ENCODE peak calls at places on chromosomes 3 and 15, in five cellular contexts. X, Y, D, H and G are unnamed samples.

GRCh38 chr3:126524429-126524988 is 554 bp downstream of the CHST13 start:
- DNase-seq in D (peak), H (no peak), Y (no peak), X (no peak), G (no peak)

GRCh38 chr3:66553714-66554113 is 52.9 kb upstream of the LRIG1 start:
- DNase-seq in Y (no peak), D (no peak), X (no peak), H (no peak), G (no peak)

GRCh38 chr3:134795776-134796312 is 784 bp downstream of the EPHB1 start:
- DNase-seq in X (no peak), D (no peak), Y (peak), H (no peak), G (no peak)

GRCh38 chr15:75982468-75982867 is 29.8 kb downstream of the NRG4 start:
- DNase-seq in D (no peak), Y (no peak), X (no peak), H (no peak), G (no peak)

GRCh38 chr3:157782236-157782635 is 279.0 kb upstream of the VEPH1 start:
- DNase-seq in X (no peak), H (no peak), Y (no peak), D (no peak), G (no peak)

GRCh38 chr3:31167666-31168065 is 273.2 kb upstream of the GADL1 start:
- DNase-seq in Y (peak), H (no peak), X (peak), D (no peak), G (no peak)

GRCh38 chr3:165624761-165625160 is 212.5 kb downstream of the BCHE start:
- DNase-seq in D (no peak), Y (peak), X (no peak), H (no peak), G (no peak)

GRCh38 chr3:108406661-108407206 is 103.7 kb downstream of the MYH15 start:
- DNase-seq in Y (peak), H (peak), D (peak), X (peak), G (peak)

GRCh38 chr15:25947336-25948080 is 84.4 kb upstream of the ATP10A start:
- DNase-seq in Y (no peak), D (no peak), H (no peak), X (peak), G (peak)

GRCh38 chr3:140376136-140376889 is 301.6 kb upstream of the TRIM42 start:
- DNase-seq in X (no peak), D (no peak), Y (no peak), H (no peak), G (no peak)

GRCh38 chr3:197216169-197216860 is 82.1 kb downstream of the DLG1 start:
- DNase-seq in H (no peak), D (no peak), Y (peak), X (peak), G (no peak)

GRCh38 chr3:25781145-25781757 is 2.0 kb downstream of the NGLY1 start:
- DNase-seq in H (no peak), D (no peak), X (no peak), Y (no peak), G (no peak)

GRCh38 chr15:65409284-65409631 is 13.5 kb downstream of the IGDCC4 start:
- DNase-seq in H (peak), X (peak), D (peak), Y (peak), G (no peak)

GRCh38 chr3:15081960-15082664 is 16.8 kb downstream of the RBSN start:
- DNase-seq in D (no peak), X (peak), H (no peak), Y (peak), G (no peak)

GRCh38 chr15:93037341-93038063 is 51.5 kb downstream of the RGMA start:
- DNase-seq in D (no peak), X (no peak), H (no peak), Y (peak), G (no peak)

GRCh38 chr3:64530434-64531049 is 157.3 kb downstream of the ADAMTS9 start:
- DNase-seq in Y (peak), X (peak), H (no peak), D (peak), G (peak)

GRCh38 chr3:172380632-172381031 is 67.6 kb downstream of the GHSR start:
- DNase-seq in Y (no peak), X (no peak), D (no peak), H (no peak), G (no peak)

GRCh38 chr3:172383306-172383796 is 64.9 kb downstream of the GHSR start:
- DNase-seq in H (peak), D (no peak), Y (no peak), X (no peak), G (no peak)

DNA sequence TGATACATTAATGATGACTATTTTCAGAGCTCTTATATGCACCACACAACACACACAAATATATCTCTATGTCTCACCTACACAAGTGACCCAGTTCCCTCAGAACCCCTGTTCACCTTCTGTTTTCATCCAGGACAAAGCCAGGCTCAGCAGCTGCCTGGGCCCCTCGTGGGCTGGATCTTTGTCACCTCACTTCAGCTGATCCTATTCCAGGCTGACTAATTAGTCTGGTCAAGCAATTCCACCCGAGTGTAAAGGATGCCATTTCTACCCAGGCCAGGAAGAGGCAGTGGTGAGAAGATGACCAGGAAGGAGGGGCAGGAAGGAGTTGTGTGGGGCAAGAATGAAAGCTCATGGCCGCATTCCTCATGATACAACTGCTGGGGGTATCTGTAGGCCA is 62.3 kb downstream of the DHX30 start:
- DNase-seq in X (no peak), Y (peak), D (no peak), H (no peak), G (no peak)
- TF ChIP-seq CTCF in X (no peak), Y (peak), D (peak), H (peak), G (no peak)

GRCh38 chr3:114293846-114294245 is at the start of gene TIGIT:
- DNase-seq in D (no peak), X (no peak), H (no peak), Y (no peak), G (no peak)

GRCh38 chr3:114299925-114300624 is 6.2 kb downstream of the TIGIT start:
- DNase-seq in X (no peak), Y (no peak), H (no peak), D (no peak), G (no peak)

GRCh38 chr3:114294940-114295480 is 1.2 kb downstream of the TIGIT start:
- DNase-seq in Y (no peak), D (no peak), H (no peak), X (no peak), G (no peak)

GRCh38 chr3:114299421-114299820 is 5.6 kb downstream of the TIGIT start:
- DNase-seq in X (peak), Y (peak), D (peak), H (no peak), G (peak)
- TF ChIP-seq CTCF in X (peak), Y (peak), D (peak), H (peak), G (peak)

GRCh38 chr3:114745322-114746240 is 401.5 kb downstream of the ZBTB20 start:
- DNase-seq in X (peak), H (peak), Y (peak), D (peak), G (no peak)
- TF ChIP-seq CTCF in X (no peak), H (no peak), Y (no peak), D (no peak), G (no peak)

DNA sequence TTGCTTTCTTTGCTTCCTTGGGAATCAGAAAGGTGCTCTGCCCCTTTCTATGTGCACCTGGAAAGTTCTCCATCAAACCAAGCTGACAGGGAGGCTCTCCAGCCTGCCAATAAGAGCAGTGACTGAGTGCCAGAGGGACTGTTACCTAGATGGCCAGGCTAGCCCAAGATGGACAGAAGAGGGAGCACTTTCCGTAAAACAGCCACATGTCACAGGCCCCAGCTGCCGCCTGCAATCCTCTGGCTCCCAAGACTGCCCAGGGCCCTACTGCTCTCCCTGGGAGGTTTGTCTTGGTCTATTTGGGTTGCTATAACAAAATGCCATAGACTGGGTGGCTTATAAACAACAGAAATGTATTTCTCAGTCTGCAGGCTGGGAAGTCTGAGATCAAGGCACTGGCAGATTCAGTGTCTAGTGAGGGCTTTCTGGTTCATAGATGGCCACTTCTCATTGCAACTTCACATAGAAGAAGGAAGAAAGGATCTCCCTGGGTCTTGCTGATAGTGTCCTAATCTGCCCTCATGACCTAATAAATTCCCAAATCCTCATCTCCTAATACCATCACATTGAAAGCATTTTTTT is 72.3 kb downstream of the TAMM41 start:
- DNase-seq in Y (peak), H (no peak), D (peak), X (peak), G (peak)
- TF ChIP-seq CTCF in Y (peak), H (peak), D (peak), X (peak), G (peak)

GRCh38 chr3:12139111-12139511 is 19.6 kb downstream of the TIMP4 start:
- DNase-seq in D (peak), X (peak), H (no peak), Y (peak), G (peak)

GRCh38 chr3:12141350-12141749 is 17.4 kb downstream of the TIMP4 start:
- DNase-seq in D (no peak), Y (no peak), H (no peak), X (no peak), G (no peak)

GRCh38 chr3:12136371-12136770 is 22.3 kb downstream of the TIMP4 start:
- DNase-seq in X (no peak), H (no peak), D (no peak), Y (no peak), G (no peak)

GRCh38 chr3:12135029-12135634 is 23.6 kb downstream of the TIMP4 start:
- DNase-seq in Y (peak), D (peak), X (peak), H (no peak), G (peak)

GRCh38 chr3:12138044-12138443 is 20.7 kb downstream of the TIMP4 start:
- DNase-seq in H (no peak), X (peak), D (no peak), Y (peak), G (peak)
- TF ChIP-seq CTCF in H (peak), X (peak), D (peak), Y (peak), G (peak)

DNA sequence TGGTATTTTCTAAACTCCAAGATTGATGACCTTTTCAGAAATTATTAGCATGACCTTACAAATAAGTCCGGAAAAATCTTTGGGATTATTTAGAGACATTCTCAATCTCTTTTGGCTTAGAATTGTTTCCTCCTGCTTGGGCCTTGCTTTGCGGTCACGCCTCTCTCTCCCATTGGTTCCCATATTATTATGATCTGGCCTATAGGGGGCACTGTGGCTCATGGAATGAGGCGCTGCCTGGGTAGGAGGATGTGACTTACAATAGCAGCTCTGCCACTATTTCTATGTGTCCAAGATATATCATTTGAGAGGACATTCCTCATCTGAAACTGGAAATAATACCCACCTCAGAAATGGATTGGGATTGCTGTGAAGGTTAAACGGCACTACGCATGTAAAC is 464.9 kb downstream of the MFSD1 start:
- DNase-seq in H (no peak), Y (peak), X (peak), D (peak), G (peak)
- TF ChIP-seq CTCF in H (peak), Y (peak), X (peak), D (peak), G (peak)

DNA sequence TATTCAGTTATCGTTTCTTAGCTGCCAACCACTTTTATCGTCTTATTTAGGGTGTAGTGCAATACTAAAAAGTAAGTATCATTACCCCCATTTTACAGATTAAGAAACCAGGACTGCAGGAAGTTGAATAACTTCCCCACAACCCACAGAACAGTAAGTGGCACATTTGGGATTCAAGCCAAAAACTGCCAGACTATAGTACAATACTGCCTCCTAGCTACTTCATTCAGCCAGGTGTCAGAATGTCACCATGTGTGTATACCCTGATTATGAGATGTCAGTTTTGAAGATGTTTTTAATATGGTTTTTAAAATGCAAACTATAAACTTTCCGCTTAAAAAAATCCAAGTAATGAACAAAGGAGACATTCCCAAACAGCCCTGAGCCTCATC is 74.2 kb upstream of the PROK2 start:
- DNase-seq in Y (peak), X (no peak), H (peak), D (peak), G (no peak)
- TF ChIP-seq CTCF in Y (peak), X (peak), H (peak), D (peak), G (peak)

DNA sequence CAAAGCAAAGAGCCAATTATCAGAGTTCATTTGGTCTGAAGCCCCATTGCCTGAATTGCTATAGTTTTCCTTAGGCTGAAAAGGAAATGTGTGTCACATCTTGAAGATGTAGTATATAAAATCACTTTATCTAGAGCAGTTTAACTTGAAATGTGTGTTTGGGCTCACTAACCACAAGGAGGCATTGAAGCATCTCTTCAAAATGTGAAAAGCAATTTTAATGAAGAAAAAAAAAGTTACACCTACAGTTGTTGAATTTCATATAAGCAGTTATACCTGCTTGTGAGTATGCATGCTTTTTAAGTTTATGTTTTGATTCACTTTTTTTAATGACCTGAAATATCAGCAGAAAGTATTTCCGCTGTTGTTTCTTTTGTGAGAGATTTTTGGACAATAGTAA is 129.3 kb downstream of the IQCH start:
- DNase-seq in D (no peak), H (no peak), Y (peak), X (no peak), G (no peak)
- TF ChIP-seq CTCF in D (no peak), H (peak), Y (no peak), X (peak), G (peak)